ENCODE peak calls at places on chromosomes 11 and 22, in six cellular contexts. K, V, D, L, E and H are unnamed samples.
A peak's percentile ranks its signal among the peaks of the same experiment; 100 is the strongest.

GRCh38 chr11:31397239-31397834 is 27.7 kb downstream of the DNAJC24 start:
- DNase-seq in L (no peak), D (no peak), E (peak; percentile 22), V (peak; percentile 36), K (peak; percentile 18), H (no peak)

GRCh38 chr11:100434821-100435641 is 252.1 kb upstream of the ARHGAP42 start:
- DNase-seq in V (no peak), K (no peak), D (peak; percentile 26), L (no peak), E (no peak), H (no peak)

GRCh38 chr11:35146711-35147110 is 7.7 kb downstream of the CD44 start:
- DNase-seq in D (no peak), V (peak; percentile 53), E (peak; percentile 51), L (no peak), K (no peak), H (no peak)

GRCh38 chr11:1546536-1547466 is 25.3 kb downstream of the DUSP8 start:
- DNase-seq in E (peak; percentile 21), D (peak; percentile 81), K (peak; percentile 64), V (peak; percentile 39), L (peak; percentile 86), H (peak; percentile 63)

GRCh38 chr11:16840951-16841350 is 102.5 kb downstream of the C11orf58 start:
- DNase-seq in L (no peak), K (no peak), V (no peak), E (no peak), D (no peak), H (no peak)

GRCh38 chr11:124725719-124726105 is 14.0 kb upstream of the NRGN start:
- DNase-seq in D (no peak), K (no peak), V (no peak), E (peak; percentile 77), L (no peak), H (no peak)

GRCh38 chr11:85941380-85941973 is 86.3 kb downstream of the CCDC83 start:
- DNase-seq in E (peak; percentile 74), K (peak; percentile 76), V (peak; percentile 62), L (peak; percentile 58), D (peak; percentile 70), H (peak; percentile 14)

GRCh38 chr11:133082453-133082781 is 449.9 kb downstream of the OPCML start:
- DNase-seq in V (no peak), D (peak; percentile 68), E (no peak), K (peak; percentile 54), L (no peak), H (peak; percentile 26)

GRCh38 chr11:84714316-84714780 is 912.8 kb downstream of the DLG2 start:
- DNase-seq in D (peak; percentile 79), L (peak; percentile 85), E (peak; percentile 6), V (peak; percentile 66), K (peak; percentile 80), H (peak; percentile 70)

GRCh38 chr11:110092577-110093406 is at the start of gene ZC3H12C:
- DNase-seq in E (peak; percentile 90), K (peak; percentile 95), V (peak; percentile 93), L (peak; percentile 81), D (peak; percentile 79), H (peak; percentile 78)

GRCh38 chr11:46416656-46417055 is 25.1 kb upstream of the CHRM4 start:
- DNase-seq in D (no peak), K (no peak), L (no peak), V (no peak), E (no peak), H (no peak)

GRCh38 chr11:7640826-7641225 is 32.5 kb downstream of the CYB5R2 start:
- DNase-seq in D (no peak), K (no peak), V (no peak), E (no peak), L (no peak), H (no peak)

GRCh38 chr11:35420371-35420770 is 1.0 kb upstream of the SLC1A2 start:
- DNase-seq in D (peak; percentile 37), V (no peak), K (peak; percentile 25), E (no peak), L (peak; percentile 52), H (peak; percentile 12)

GRCh38 chr11:43895601-43896000 is 15.0 kb downstream of the ALKBH3 start:
- DNase-seq in E (no peak), K (no peak), D (no peak), L (no peak), V (no peak), H (no peak)

GRCh38 chr22:46290121-46290842 is 6.4 kb upstream of the GTSE1 start:
- DNase-seq in V (no peak), L (no peak), E (no peak), K (no peak), D (no peak), H (no peak)

GRCh38 chr11:12626616-12627015 is 47.6 kb upstream of the TEAD1 start:
- DNase-seq in V (no peak), D (no peak), E (peak; percentile 30), L (no peak), K (no peak), H (no peak)

GRCh38 chr11:74380746-74381439 is 17.3 kb downstream of the PGM2L1 start:
- DNase-seq in K (no peak), L (no peak), E (no peak), V (no peak), D (no peak), H (no peak)

GRCh38 chr22:25067851-25068421 is 115.4 kb downstream of the KIAA1671 start:
- DNase-seq in E (no peak), V (no peak), D (no peak), K (no peak), L (no peak), H (no peak)

GRCh38 chr11:95108671-95109551 is 19.3 kb downstream of the ENDOD1 start:
- DNase-seq in K (peak; percentile 47), D (no peak), L (no peak), V (peak; percentile 71), E (peak; percentile 14), H (no peak)

GRCh38 chr22:17379939-17380710 is 10.9 kb downstream of the CECR2 start:
- DNase-seq in E (no peak), D (no peak), L (no peak), V (no peak), K (peak; percentile 79), H (no peak)

GRCh38 chr22:48779661-48780596 is 1047.7 kb downstream of the BRD1 start:
- DNase-seq in E (no peak), K (no peak), D (no peak), V (no peak), L (no peak), H (no peak)

GRCh38 chr11:60915250-60915914 is 1.4 kb downstream of the TMEM109 start:
- DNase-seq in L (peak; percentile 73), E (peak; percentile 50), V (peak; percentile 75), D (peak; percentile 77), K (peak; percentile 86), H (peak; percentile 77)

GRCh38 chr22:36327922-36328551 is 59.7 kb downstream of the MYH9 start:
- DNase-seq in L (no peak), K (no peak), V (no peak), E (peak; percentile 78), D (no peak), H (no peak)
- H3K79me1 ChIP-seq in L (peaks cover 13% of the 10 kb centered on the region), K (peaks cover 39% of the 10 kb centered on the region), V (no peaks in the 10 kb centered on the region), E (peaks cover 95% of the 10 kb centered on the region), D (no peaks in the 10 kb centered on the region), H (peaks cover 20% of the 10 kb centered on the region)

DNA sequence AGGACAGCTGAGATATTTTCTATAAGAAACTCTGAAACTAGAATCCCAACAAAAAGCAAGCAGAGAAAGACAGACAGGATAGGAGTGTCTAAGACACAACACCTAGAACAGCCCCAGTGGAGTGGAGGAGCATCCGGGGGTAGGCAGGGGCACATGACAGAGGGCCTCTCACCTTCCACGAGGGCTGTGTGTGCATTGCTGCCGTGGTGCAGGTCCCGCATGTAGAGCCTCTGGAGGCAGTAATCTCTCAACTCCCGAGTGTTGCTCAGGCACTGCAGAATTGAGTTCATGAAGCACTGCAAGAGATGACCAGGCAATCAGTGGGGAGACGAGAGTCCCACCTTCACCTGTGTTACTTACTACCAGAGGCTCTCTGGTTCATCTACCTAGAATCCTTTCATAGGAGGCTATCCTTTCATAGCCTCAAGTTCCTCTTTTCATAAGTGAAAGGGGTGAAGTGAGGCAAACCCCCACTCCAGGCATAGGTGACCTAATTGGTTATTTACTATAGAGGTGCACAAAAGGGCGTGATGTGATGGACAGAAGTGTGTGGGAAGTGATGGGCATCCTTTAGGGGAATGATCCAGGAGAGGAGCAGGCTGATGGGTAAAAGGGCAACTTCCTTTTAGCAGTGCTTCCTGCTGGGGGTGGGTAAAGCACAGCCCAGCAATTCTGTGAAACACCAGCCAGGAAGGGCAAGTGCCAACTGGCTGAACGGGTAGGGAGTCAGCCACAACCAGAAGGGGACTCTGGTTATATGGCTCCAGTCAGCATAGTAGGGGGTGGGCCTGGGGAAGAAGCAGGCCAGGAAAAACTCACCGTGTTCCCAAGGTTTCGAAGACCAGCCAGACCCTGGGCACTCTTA is 13.1 kb upstream of the MFRP start:
- DNase-seq in V (no peak), E (no peak), L (no peak), D (peak; percentile 14), K (no peak), H (no peak)
- H2BK120ac ChIP-seq in V (no peak overlapping the region), E (no peak overlapping the region), L (no peak overlapping the region), D (no peak overlapping the region), K (no peak overlapping the region), H (no peak overlapping the region)

GRCh38 chr22:44996120-44996519 is 13.7 kb downstream of the PHF21B start:
- DNase-seq in E (no peak), L (no peak), D (no peak), V (no peak), K (no peak), H (no peak)
- H3K79me1 ChIP-seq in E (no peaks in the 10 kb centered on the region), L (peaks cover 37% of the 10 kb centered on the region), D (peaks cover 12% of the 10 kb centered on the region), V (no peaks in the 10 kb centered on the region), K (peaks cover 54% of the 10 kb centered on the region), H (peaks cover 41% of the 10 kb centered on the region)

GRCh38 chr11:68439355-68440065 is 21.0 kb upstream of the PPP6R3 start:
- DNase-seq in E (no peak), L (peak; percentile 64), K (no peak), V (no peak), D (peak; percentile 70), H (no peak)

GRCh38 chr11:68438658-68439259 is 21.8 kb upstream of the PPP6R3 start:
- DNase-seq in E (no peak), D (no peak), L (no peak), K (no peak), V (no peak), H (no peak)

GRCh38 chr11:68437927-68438657 is 22.5 kb upstream of the PPP6R3 start:
- DNase-seq in E (no peak), K (no peak), D (no peak), L (no peak), V (no peak), H (no peak)

GRCh38 chr11:68436162-68436888 is 24.2 kb upstream of the PPP6R3 start:
- DNase-seq in K (no peak), L (no peak), V (no peak), E (no peak), D (no peak), H (no peak)

DNA sequence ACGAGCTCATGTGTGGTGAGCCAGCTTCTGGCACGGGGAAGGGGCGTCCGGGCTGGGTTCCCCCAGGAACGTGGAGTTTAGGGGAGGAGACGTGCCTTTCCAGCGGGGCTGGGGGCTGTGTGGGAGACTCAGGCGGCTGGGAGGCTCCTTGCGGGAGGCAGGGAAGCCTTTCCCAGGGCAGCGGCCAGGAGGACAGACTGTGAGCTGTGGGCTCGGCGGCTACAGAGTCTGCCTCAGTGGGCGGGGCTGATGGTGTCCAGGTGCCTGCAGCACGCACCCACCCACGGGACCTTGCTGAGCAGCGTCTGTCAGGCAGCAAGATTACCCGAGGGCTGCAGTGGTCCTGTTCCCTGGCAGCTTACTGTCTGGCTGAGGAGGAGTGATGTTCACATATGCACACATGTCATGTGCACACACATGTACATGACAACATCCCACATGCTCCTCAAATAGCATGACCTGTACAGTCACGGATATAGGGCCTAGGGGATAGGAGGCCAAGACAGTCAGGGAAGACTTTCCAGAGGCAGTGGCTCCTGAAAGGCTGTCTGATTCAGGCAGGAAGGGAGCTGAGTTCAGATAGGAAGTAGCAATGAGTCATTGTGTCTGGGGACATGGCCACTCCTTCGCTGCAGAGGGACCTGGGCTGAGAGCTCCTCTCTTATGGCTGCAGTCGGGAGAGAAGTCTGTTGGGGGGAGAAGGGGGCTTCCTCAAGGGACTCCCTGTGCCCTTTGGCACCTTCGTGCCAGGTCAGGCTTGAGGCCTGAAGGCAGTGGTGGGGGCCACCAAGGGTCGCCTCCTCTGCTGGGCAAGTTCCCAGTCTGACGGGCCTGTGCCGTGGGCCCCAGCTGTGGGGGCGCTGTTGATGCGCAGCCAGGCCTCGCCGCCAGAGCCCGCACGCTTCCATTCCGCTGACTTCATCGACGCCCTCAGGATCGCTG is 23.3 kb upstream of the PPP6R3 start:
- DNase-seq in D (no peak), L (no peak), E (peak; percentile 72), K (peak; percentile 69), V (peak; percentile 89), H (no peak)
- H2BK120ac ChIP-seq in D (no peak overlapping the region), L (no peak overlapping the region), E (peak overlapping the region; percentile 3), K (no peak overlapping the region), V (peak overlapping the region; percentile 45), H (no peak overlapping the region)